ENCODE peak calls at places on chromosomes 11 and 22, in ten cellular contexts. J is midbrain; C is adipocyte; N is Daoy; W is activated CD4-positive, CD25-positive, alpha-beta regulatory T cell; F is GM23248; R is activated CD4-positive, alpha-beta T cell treated with anti-CD3 and anti-CD28 coated beads, Interleukin-2, amount 50 U/mL, for 1 hour; H is naive thymus-derived CD4-positive, alpha-beta T cell; P is AG08395; E is glutamatergic neuron. Q is an unnamed sample.

GRCh38 chr11:65419773-65420481 is 2.7 kb upstream of the NEAT1 start:
- DNase-seq in J (peak; percentile 91), C (peak; percentile 95), N (peak; percentile 90), W (peak; percentile 25), F (peak; percentile 96), R (peak; percentile 51), H (no peak), P (peak; percentile 74), E (no peak), Q (peak; percentile 75)

GRCh38 chr11:47130541-47130940 is 46.1 kb downstream of the ARFGAP2 start:
- DNase-seq in J (no peak), C (no peak), N (no peak), W (no peak), F (no peak), R (no peak), H (no peak), P (no peak), E (no peak), Q (no peak)

GRCh38 chr11:66119348-66120133 is 49.5 kb downstream of the PACS1 start:
- DNase-seq in J (no peak), C (peak; percentile 68), N (peak; percentile 78), W (no peak), F (peak; percentile 80), R (no peak), H (no peak), P (peak; percentile 50), E (no peak), Q (no peak)

GRCh38 chr11:69385832-69386415 is 92.0 kb downstream of the MYEOV start:
- DNase-seq in J (no peak), C (no peak), N (no peak), W (no peak), F (no peak), R (no peak), H (no peak), P (no peak), E (no peak), Q (no peak)

GRCh38 chr22:18110194-18110943 is at the start of gene TUBA8:
- DNase-seq in J (no peak), C (peak; percentile 60), N (peak; percentile 44), W (no peak), F (peak; percentile 75), R (peak; percentile 9), H (no peak), P (peak; percentile 47), E (peak; percentile 62), Q (no peak)

GRCh38 chr22:44968736-44969135 is 41.1 kb downstream of the PHF21B start:
- DNase-seq in J (no peak), C (no peak), N (no peak), W (no peak), F (peak; percentile 6), R (no peak), H (no peak), P (no peak), E (no peak), Q (no peak)

GRCh38 chr11:17778956-17779860 is 44.6 kb downstream of the KCNC1 start:
- DNase-seq in J (no peak), C (no peak), N (no peak), W (no peak), F (no peak), R (no peak), H (no peak), P (no peak), E (no peak), Q (no peak)

GRCh38 chr11:56688554-56688953 is 10.3 kb upstream of the OR9G1 start:
- DNase-seq in J (no peak), C (no peak), N (no peak), W (no peak), F (no peak), R (no peak), H (no peak), P (no peak), E (no peak), Q (no peak)

GRCh38 chr11:35088676-35089075 is 50.3 kb upstream of the CD44 start:
- DNase-seq in J (no peak), C (no peak), N (no peak), W (no peak), F (peak; percentile 74), R (no peak), H (no peak), P (peak; percentile 30), E (no peak), Q (no peak)